ENCODE peak calls at places on chromosomes 6 and 20, in six cellular contexts. K is activated T-helper 1 cell treated with anti-CD3 and anti-CD28 coated beads, Interleukin-2, amount 50 U/mL, for 16 hours; Y is amygdala; B is psoas muscle; M is stimulated activated CD4-positive, alpha-beta T cell treated with anti-CD3 and anti-CD28 coated beads, Interleukin-12 subunit alpha, Interleukin-12 subunit beta, amount 100 ng/mL, for 48 hours; U is NCI-H2029. G is an unnamed sample.

GRCh38 chr6:20223119-20223518 is 10.8 kb upstream of the MBOAT1 start:
- DNase-seq in Y (no peak), B (no peak), M (no peak), K (no peak), U (no peak), G (no peak)

GRCh38 chr20:63403403-63404105 is 42.4 kb upstream of the CHRNA4 start:
- DNase-seq in U (no peak), B (no peak), M (no peak), K (no peak), Y (no peak), G (no peak)

GRCh38 chr6:125745281-125746018 is 4.0 kb upstream of the HEY2 start:
- DNase-seq in M (no peak), Y (no peak), B (peak), K (no peak), U (peak), G (no peak)

GRCh38 chr6:158031445-158032353 is 50.0 kb downstream of the SYNJ2 start:
- DNase-seq in M (no peak), B (peak), U (no peak), K (no peak), Y (no peak), G (peak)

GRCh38 chr20:38651154-38651553 is 49.5 kb downstream of the ARHGAP40 start:
- DNase-seq in K (no peak), B (no peak), M (no peak), U (no peak), Y (no peak), G (no peak)

GRCh38 chr6:39688494-39688893 is 36.7 kb downstream of the KIF6 start:
- DNase-seq in K (no peak), M (no peak), Y (no peak), U (no peak), B (no peak), G (peak)

GRCh38 chr20:23147964-23148720 is 62.0 kb upstream of the CD93 start:
- DNase-seq in K (no peak), M (peak), B (peak), U (no peak), Y (no peak), G (no peak)

GRCh38 chr6:56850618-56851017 is 104.3 kb upstream of the BEND6 start:
- DNase-seq in B (no peak), Y (no peak), M (no peak), K (no peak), U (no peak), G (no peak)

G was measured in smooth muscle cell of the brain vasculature.